ENCODE peak calls at places on chromosomes 4 and X, in ten cellular contexts. M, H, A, O, N, Q, P, J, E and X are unnamed samples. For H3K4me1, H3K9me3 and H3K36me3, the result is how much of the 10 kb centered on the place peaks cover.

GRCh38 chr4:149292422-149293055 is 523.1 kb downstream of the IQCM start:
- DNase-seq in M (peak), H (no peak), A (peak), O (no peak), N (no peak), Q (no peak), P (no peak), J (no peak), E (no peak), X (no peak)

GRCh38 chr4:86359944-86360478 is at the start of gene MAPK10:
- DNase-seq in M (peak), H (peak), A (peak), O (peak), N (peak), Q (peak), P (peak), J (no peak), E (peak), X (peak)

GRCh38 chr4:122083356-122083755 is 68.8 kb upstream of the BLTP1 start:
- DNase-seq in M (no peak), H (no peak), A (no peak), O (no peak), N (no peak), Q (no peak), P (no peak), J (no peak), E (no peak), X (no peak)

GRCh38 chr4:89914609-89915008 is 20.0 kb downstream of the MMRN1 start:
- DNase-seq in M (no peak), H (no peak), A (no peak), O (no peak), N (no peak), Q (no peak), P (no peak), J (peak), E (no peak), X (peak)

GRCh38 chr4:47031011-47031678 is at the start of gene GABRB1:
- DNase-seq in M (peak), H (peak), A (peak), O (peak), N (no peak), Q (peak), P (peak), J (peak), E (no peak), X (peak)

GRCh38 chr4:118279328-118279727 is 73.5 kb downstream of the PRSS12 start:
- DNase-seq in M (peak), H (no peak), A (no peak), O (no peak), N (no peak), Q (no peak), P (no peak), J (no peak), E (no peak), X (no peak)

GRCh38 chrX:17432158-17432557 is 57.2 kb downstream of the NHS start:
- DNase-seq in M (no peak), H (no peak), A (no peak), O (no peak), N (no peak), Q (no peak), P (no peak), J (no peak), E (no peak), X (no peak)

GRCh38 chr4:20251796-20252655 is at the start of gene SLIT2:
- DNase-seq in M (peak), H (peak), A (peak), O (peak), N (peak), Q (peak), P (peak), J (peak), E (no peak), X (peak)

GRCh38 chr4:73742776-73743175 is 2.4 kb downstream of the CXCL8 start:
- DNase-seq in M (no peak), H (no peak), A (no peak), O (no peak), N (no peak), Q (no peak), P (no peak), J (no peak), E (no peak), X (no peak)

GRCh38 chr4:2942037-2942531 is 21.1 kb downstream of the NOP14 start:
- DNase-seq in M (no peak), H (no peak), A (no peak), O (no peak), N (no peak), Q (peak), P (no peak), J (no peak), E (no peak), X (peak)

GRCh38 chrX:113001836-113002235 is 161.2 kb upstream of the AMOT start:
- DNase-seq in M (no peak), H (no peak), A (no peak), O (no peak), N (no peak), Q (no peak), P (no peak), J (peak), E (no peak), X (peak)

DNA sequence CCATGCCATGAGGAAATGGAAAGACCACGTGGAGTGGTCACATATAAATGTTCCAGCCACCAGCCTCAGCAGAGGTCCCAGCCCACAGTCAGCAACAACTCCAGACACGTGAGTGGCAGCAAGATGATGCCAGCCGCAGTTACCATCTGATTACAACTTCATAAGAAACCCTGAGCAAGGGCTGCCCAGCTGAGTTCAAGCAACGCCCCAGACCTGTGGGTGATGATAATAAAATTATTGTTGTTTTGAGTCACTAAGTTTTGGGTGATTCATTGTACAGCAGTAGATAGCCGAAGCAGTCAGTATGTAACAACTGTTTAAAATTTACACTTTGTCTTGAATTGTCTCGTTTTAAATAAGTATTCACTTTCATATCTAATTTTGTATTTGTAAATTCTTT is 5.8 kb upstream of the CCNG2 start:
- DNase-seq in M (no peak), H (no peak), A (no peak), O (no peak), N (no peak), Q (no peak), P (no peak), J (no peak), E (no peak), X (no peak)
- H3K4me1 ChIP-seq in M (under half), H (under half), A (under half), O (under half), N (under half), Q (under half), P (under half), J (under half), E (under half), X (under half)

DNA sequence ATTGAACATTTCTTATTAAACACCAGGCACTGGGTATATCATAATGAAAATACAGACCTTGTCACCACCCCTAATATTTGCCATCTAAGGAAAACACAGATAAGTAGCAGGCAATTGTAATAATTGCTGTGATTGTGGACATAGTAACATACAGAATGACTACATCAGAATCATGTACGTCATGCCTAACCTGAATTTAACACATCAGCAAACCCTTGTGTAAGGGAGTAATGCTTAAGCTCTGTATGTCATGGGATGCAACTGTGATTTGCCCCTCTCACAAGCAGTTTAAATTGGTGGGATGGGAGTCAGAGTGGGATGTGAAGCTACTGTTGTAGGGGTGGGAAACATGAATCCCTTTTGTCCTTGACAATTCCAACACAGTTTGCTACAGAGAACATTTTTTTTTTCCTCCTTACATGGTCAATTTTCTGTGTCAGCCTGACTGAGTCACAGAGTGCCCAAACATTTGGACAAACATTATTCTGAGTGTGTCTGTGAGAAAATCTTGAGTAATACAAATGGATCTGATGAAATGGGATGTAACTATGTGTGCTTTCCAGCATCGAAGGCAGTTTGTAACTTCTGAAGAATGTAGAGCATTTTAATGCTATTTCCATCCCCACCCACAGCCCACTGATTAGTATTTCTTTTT is 392.8 kb downstream of the GPM6A start:
- DNase-seq in M (peak), H (peak), A (no peak), O (no peak), N (no peak), Q (no peak), P (no peak), J (peak), E (no peak), X (no peak)
- H3K9me3 ChIP-seq in M (under half), H (under half), A (under half), O (under half), N (under half), Q (under half), P (under half), J (under half), E (under half), X (under half)

DNA sequence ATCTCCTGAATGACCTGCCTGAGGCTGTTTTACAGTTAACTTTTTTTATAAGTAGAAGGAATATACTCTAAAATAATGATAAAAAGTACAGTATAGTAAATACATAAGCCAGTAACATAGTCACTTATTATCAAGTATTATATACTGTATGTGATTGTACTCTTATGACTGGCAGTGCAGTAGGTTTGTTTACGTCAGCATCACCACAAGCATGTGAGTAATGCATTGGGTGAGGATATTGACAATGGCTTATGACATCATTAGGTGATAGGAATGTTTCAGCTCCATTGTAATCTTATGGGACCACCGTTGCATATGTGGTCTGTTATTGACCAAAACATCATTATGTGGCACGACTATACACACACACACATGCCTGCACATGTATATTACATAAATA is 20.5 kb downstream of the NUDT9 start:
- DNase-seq in M (peak), H (peak), A (no peak), O (no peak), N (no peak), Q (no peak), P (no peak), J (no peak), E (no peak), X (no peak)
- H3K36me3 ChIP-seq in M (under half), H (under half), A (under half), O (under half), N (under half), Q (under half), P (under half), J (under half), E (under half), X (under half)

DNA sequence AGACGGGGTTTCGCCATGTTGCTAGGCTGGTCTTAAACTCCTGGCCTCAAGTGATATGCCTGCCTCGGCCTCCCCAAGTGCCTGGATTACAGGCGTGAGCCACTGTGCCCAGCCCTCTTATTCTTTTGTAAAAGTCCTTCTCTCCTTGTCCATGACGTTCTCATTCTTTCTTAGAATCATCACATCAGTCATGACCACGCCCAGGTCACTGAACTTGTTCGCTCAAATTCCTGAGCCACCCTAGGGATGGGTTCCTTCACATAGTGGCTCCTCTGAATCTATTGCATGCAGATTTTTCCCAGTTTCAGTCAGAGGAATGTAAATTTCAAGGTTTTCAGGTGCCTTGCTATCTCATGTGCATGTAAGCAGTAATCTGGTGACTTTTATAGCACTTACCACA is 15.7 kb downstream of the JADE1 start:
- DNase-seq in M (peak), H (no peak), A (no peak), O (no peak), N (peak), Q (no peak), P (no peak), J (no peak), E (no peak), X (peak)
- H3K4me1 ChIP-seq in M (under half), H (under half), A (under half), O (under half), N (under half), Q (under half), P (under half), J (under half), E (under half), X (under half)

GRCh38 chrX:102995316-102995715 is 58.2 kb downstream of the RAB40AL start:
- DNase-seq in M (peak), H (no peak), A (no peak), O (no peak), N (no peak), Q (no peak), P (no peak), J (no peak), E (no peak), X (no peak)
- H3K9me3 ChIP-seq in M (under half), H (under half), A (under half), O (under half), N (under half), Q (under half), P (under half), J (under half), E (under half), X (under half)

GRCh38 chrX:135974279-135974856 is 580 bp upstream of the MMGT1 start:
- DNase-seq in M (peak), H (peak), A (peak), O (peak), N (no peak), Q (peak), P (no peak), J (peak), E (peak), X (peak)
- H3K36me3 ChIP-seq in M (under half), H (under half), A (under half), O (under half), N (under half), Q (under half), P (under half), J (under half), E (under half), X (under half)